ENCODE peak calls at places on chromosomes 3 and 15, in six cellular contexts. A is AG04450, C is AG10803, Z is psoas muscle, U is spleen, B is cardiac fibroblast. S is an unnamed sample.

GRCh38 chr3:120171134-120171863 is 77.1 kb upstream of the GSK3B start:
- DNase-seq in A (no peak), C (peak; percentile 37), Z (no peak), U (no peak), B (peak; percentile 43), S (no peak)

GRCh38 chr3:175224051-175224450 is 364.9 kb downstream of the NAALADL2 start:
- DNase-seq in A (no peak), C (no peak), Z (no peak), U (no peak), B (peak; percentile 23), S (peak; percentile 21)

GRCh38 chr15:50055333-50056278 is 63.4 kb downstream of the ATP8B4 start:
- DNase-seq in A (peak; percentile 46), C (peak; percentile 97), Z (no peak), U (no peak), B (peak; percentile 96), S (peak; percentile 93)

GRCh38 chr3:111299070-111299672 is 227.6 kb downstream of the NECTIN3 start:
- DNase-seq in A (no peak), C (peak; percentile 79), Z (no peak), U (no peak), B (no peak), S (peak; percentile 19)

GRCh38 chr3:171548918-171549317 is 88.7 kb upstream of the TNIK start:
- DNase-seq in A (no peak), C (no peak), Z (no peak), U (no peak), B (no peak), S (no peak)

GRCh38 chr3:133408961-133409360 is 9.1 kb downstream of the BFSP2 start:
- DNase-seq in A (no peak), C (peak; percentile 87), Z (no peak), U (no peak), B (peak; percentile 57), S (peak; percentile 49)

GRCh38 chr3:186414735-186415419 is 52.8 kb upstream of the DGKG start:
- DNase-seq in A (peak; percentile 20), C (peak; percentile 89), Z (no peak), U (no peak), B (peak; percentile 62), S (peak; percentile 59)

GRCh38 chr3:113249111-113249510 is 37.8 kb downstream of the BOC start:
- DNase-seq in A (no peak), C (peak; percentile 92), Z (no peak), U (no peak), B (peak; percentile 59), S (peak; percentile 76)

GRCh38 chr3:164962610-164963009 is 115.7 kb downstream of the SI start:
- DNase-seq in A (no peak), C (no peak), Z (no peak), U (no peak), B (no peak), S (no peak)

GRCh38 chr3:162538906-162539305 is 1042.3 kb downstream of the OTOL1 start:
- DNase-seq in A (no peak), C (no peak), Z (no peak), U (no peak), B (peak; percentile 34), S (no peak)

GRCh38 chr3:45992133-45992729 is 3.4 kb downstream of the FYCO1 start:
- DNase-seq in A (no peak), C (no peak), Z (no peak), U (no peak), B (peak; percentile 24), S (no peak)

GRCh38 chr3:17158941-17159682 is 274.4 kb downstream of the PLCL2 start:
- DNase-seq in A (no peak), C (no peak), Z (peak; percentile 51), U (no peak), B (no peak), S (no peak)

GRCh38 chr3:17162116-17162515 is 277.4 kb downstream of the PLCL2 start:
- DNase-seq in A (no peak), C (no peak), Z (no peak), U (no peak), B (no peak), S (no peak)

GRCh38 chr3:17157713-17158112 is 273.0 kb downstream of the PLCL2 start:
- DNase-seq in A (no peak), C (peak; percentile 25), Z (peak; percentile 49), U (no peak), B (peak; percentile 25), S (peak; percentile 24)

GRCh38 chr3:17156864-17157263 is 272.1 kb downstream of the PLCL2 start:
- DNase-seq in A (no peak), C (no peak), Z (peak; percentile 36), U (no peak), B (no peak), S (no peak)

DNA sequence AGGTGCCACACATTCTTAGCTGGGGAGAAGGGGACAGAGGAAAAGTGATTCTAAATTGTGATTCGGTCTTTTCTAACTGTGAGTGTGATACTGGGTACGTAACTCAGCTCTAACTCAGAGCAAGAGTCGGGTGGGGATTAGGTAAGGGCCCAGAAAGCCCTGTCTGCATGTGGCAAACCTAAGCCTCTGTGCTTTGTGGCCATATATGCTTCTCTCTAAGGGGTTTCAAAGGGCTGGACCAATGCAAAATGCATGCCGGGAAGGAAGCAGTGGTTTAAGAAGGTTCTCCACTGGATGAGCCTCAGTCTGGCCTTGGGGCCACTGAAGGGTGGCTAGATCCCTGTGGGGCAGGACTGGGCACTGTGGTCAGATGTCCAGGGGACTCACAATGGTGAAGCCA is 275.8 kb downstream of the PLCL2 start:
- DNase-seq in A (no peak), C (no peak), Z (peak; percentile 37), U (no peak), B (no peak), S (no peak)
- H3K4me3 ChIP-seq in A (no peak overlapping the region), C (no peak overlapping the region), Z (no peak overlapping the region), U (no peak overlapping the region), B (no peak overlapping the region), S (no peak overlapping the region)

GRCh38 chr3:188083011-188083410 is 70.9 kb upstream of the LPP start:
- DNase-seq in A (no peak), C (no peak), Z (no peak), U (no peak), B (no peak), S (no peak)
- TF ChIP-seq CTCF in A (no peak), C (no peak), Z (no peak), U (no peak), B (no peak), S (no peak)

GRCh38 chr15:75647370-75648155 is at the start of gene SNX33:
- DNase-seq in A (no peak), C (peak; percentile 79), Z (peak; percentile 87), U (peak; percentile 89), B (peak; percentile 94), S (peak; percentile 92)

GRCh38 chr15:75649848-75650247 is 2.1 kb downstream of the SNX33 start:
- DNase-seq in A (no peak), C (no peak), Z (no peak), U (no peak), B (no peak), S (no peak)

GRCh38 chr15:75648156-75649000 is 666 bp downstream of the SNX33 start:
- DNase-seq in A (no peak), C (peak; percentile 44), Z (peak; percentile 78), U (no peak), B (peak; percentile 63), S (peak; percentile 49)

GRCh38 chr15:75650908-75651809 is 3.4 kb downstream of the SNX33 start:
- DNase-seq in A (no peak), C (no peak), Z (peak; percentile 75), U (peak; percentile 82), B (peak; percentile 45), S (peak; percentile 35)

GRCh38 chr15:75649045-75649761 is 1.5 kb downstream of the SNX33 start:
- DNase-seq in A (no peak), C (no peak), Z (no peak), U (no peak), B (no peak), S (no peak)
- H3K4me3 ChIP-seq in A (peak overlapping the region; percentile 90), C (peak overlapping the region; percentile 90), Z (peak overlapping the region; percentile 93), U (peak overlapping the region; percentile 74), B (peak overlapping the region; percentile 83), S (peak overlapping the region; percentile 93)

GRCh38 chr3:42545284-42545900 is 36.4 kb downstream of the SEC22C start:
- DNase-seq in A (no peak), C (no peak), Z (no peak), U (no peak), B (no peak), S (no peak)

GRCh38 chr3:42547401-42547945 is 34.3 kb downstream of the SEC22C start:
- DNase-seq in A (peak; percentile 13), C (peak; percentile 33), Z (peak; percentile 81), U (peak; percentile 94), B (peak; percentile 70), S (peak; percentile 67)

GRCh38 chr3:42546691-42547213 is 35.0 kb downstream of the SEC22C start:
- DNase-seq in A (no peak), C (no peak), Z (no peak), U (no peak), B (no peak), S (no peak)

GRCh38 chr3:42541079-42541478 is 38.6 kb downstream of the VIPR1 start:
- DNase-seq in A (no peak), C (no peak), Z (no peak), U (no peak), B (no peak), S (no peak)

GRCh38 chr3:42544492-42545283 is 37.1 kb downstream of the SEC22C start:
- DNase-seq in A (no peak), C (no peak), Z (no peak), U (no peak), B (no peak), S (peak; percentile 14)
- TF ChIP-seq CTCF in A (peak; percentile 20), C (peak; percentile 15), Z (no peak), U (no peak), B (peak; percentile 25), S (peak; percentile 28)

GRCh38 chr3:13452490-13453335 is 27.4 kb upstream of the HDAC11 start:
- DNase-seq in A (peak; percentile 11), C (peak; percentile 60), Z (no peak), U (no peak), B (peak; percentile 67), S (peak; percentile 67)
- H3K4me3 ChIP-seq in A (no peak overlapping the region), C (peak overlapping the region; percentile 42), Z (peak overlapping the region; percentile 73), U (peak overlapping the region; percentile 48), B (peak overlapping the region; percentile 43), S (peak overlapping the region; percentile 27)

DNA sequence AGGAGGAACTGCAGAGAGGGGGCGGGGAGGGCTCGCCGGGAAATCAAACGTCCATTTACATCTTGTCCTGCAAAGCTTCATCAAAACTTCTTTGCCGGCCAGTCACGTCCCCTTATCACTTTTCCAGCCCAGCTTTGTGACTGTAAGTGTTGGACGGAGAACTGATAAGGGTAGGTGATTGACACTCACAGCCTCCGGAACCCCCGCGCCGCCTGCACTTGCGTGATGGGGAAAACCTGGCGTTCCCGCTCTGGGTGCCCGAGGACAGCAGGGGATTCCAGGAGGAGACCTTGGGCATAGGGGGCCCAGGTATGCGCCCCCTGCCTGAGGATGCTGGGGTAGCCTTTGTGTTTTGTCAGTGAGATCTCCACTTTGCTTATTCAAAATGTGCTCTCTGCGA is 72.8 kb upstream of the ANKRD34C start:
- DNase-seq in A (no peak), C (no peak), Z (no peak), U (no peak), B (no peak), S (no peak)
- TF ChIP-seq CTCF in A (peak; percentile 19), C (no peak), Z (no peak), U (no peak), B (no peak), S (peak; percentile 1)

S was measured in fibroblast of pulmonary artery.